ENCODE peak calls at places on chromosome 16, in eight cellular contexts. I is tibial artery, K is cardiac fibroblast, U is transverse colon, F is astrocyte of the cerebellum, P is right lobe of liver, V is colonic mucosa, X is suprapubic skin. A is an unnamed sample.

GRCh38 chr16:22624038-22624656 is 113.5 kb downstream of the NPIPB5 start:
- DNase-seq in I (no peak), K (no peak), U (no peak), F (no peak), P (no peak), V (no peak), X (no peak), A (no peak)

GRCh38 chr16:53753431-53753830 is 49.5 kb downstream of the FTO start:
- DNase-seq in I (no peak), K (no peak), U (no peak), F (no peak), P (no peak), V (no peak), X (no peak), A (no peak)

GRCh38 chr16:53745753-53746258 is 41.9 kb downstream of the FTO start:
- DNase-seq in I (no peak), K (peak; percentile 68), U (no peak), F (no peak), P (no peak), V (no peak), X (no peak), A (no peak)

GRCh38 chr16:74758801-74759200 is 15.8 kb downstream of the FA2H start:
- DNase-seq in I (no peak), K (no peak), U (no peak), F (no peak), P (no peak), V (no peak), X (no peak), A (no peak)

GRCh38 chr16:53502331-53503269 is at the start of gene AKTIP:
- DNase-seq in I (no peak), K (peak; percentile 52), U (peak; percentile 62), F (no peak), P (peak; percentile 50), V (peak; percentile 80), X (peak; percentile 86), A (no peak)

GRCh38 chr16:24562811-24563210 is 23.4 kb downstream of the RBBP6 start:
- DNase-seq in I (no peak), K (no peak), U (no peak), F (no peak), P (no peak), V (no peak), X (no peak), A (no peak)

GRCh38 chr16:55035037-55035436 is 104.4 kb downstream of the IRX5 start:
- DNase-seq in I (no peak), K (peak; percentile 12), U (no peak), F (no peak), P (peak; percentile 39), V (peak; percentile 53), X (peak; percentile 57), A (no peak)

GRCh38 chr16:24980077-24980793 is 34.9 kb downstream of the ARHGAP17 start:
- DNase-seq in I (no peak), K (no peak), U (no peak), F (no peak), P (no peak), V (no peak), X (no peak), A (no peak)

GRCh38 chr16:4902038-4902437 is 34.9 kb downstream of the PPL start:
- DNase-seq in I (no peak), K (no peak), U (no peak), F (no peak), P (no peak), V (no peak), X (no peak), A (no peak)

GRCh38 chr16:86928517-86929148 is 350.3 kb downstream of the FOXL1 start:
- DNase-seq in I (no peak), K (no peak), U (no peak), F (no peak), P (no peak), V (no peak), X (no peak), A (no peak)

GRCh38 chr16:20879175-20880053 is 20.7 kb downstream of the DCUN1D3 start:
- DNase-seq in I (no peak), K (peak; percentile 65), U (no peak), F (no peak), P (no peak), V (no peak), X (no peak), A (no peak)

GRCh38 chr16:59045496-59045895 is 311.4 kb upstream of the GOT2 start:
- DNase-seq in I (no peak), K (no peak), U (no peak), F (no peak), P (no peak), V (no peak), X (no peak), A (no peak)

GRCh38 chr16:17723735-17724134 is 253.0 kb upstream of the XYLT1 start:
- DNase-seq in I (no peak), K (peak; percentile 53), U (no peak), F (no peak), P (no peak), V (no peak), X (no peak), A (no peak)

GRCh38 chr16:21023509-21024202 is 123.1 kb downstream of the LYRM1 start:
- DNase-seq in I (no peak), K (peak; percentile 8), U (peak; percentile 11), F (no peak), P (no peak), V (peak; percentile 24), X (no peak), A (no peak)

GRCh38 chr16:84143784-84144199 is 1.2 kb downstream of the HSDL1 start:
- DNase-seq in I (no peak), K (no peak), U (no peak), F (no peak), P (no peak), V (no peak), X (no peak), A (no peak)

GRCh38 chr16:20683812-20684211 is 13.7 kb downstream of the ACSM1 start:
- DNase-seq in I (no peak), K (no peak), U (no peak), F (no peak), P (no peak), V (no peak), X (no peak), A (no peak)

GRCh38 chr16:8848939-8849391 is 19.8 kb downstream of the CARHSP1 start:
- DNase-seq in I (no peak), K (peak; percentile 82), U (no peak), F (no peak), P (no peak), V (no peak), X (no peak), A (no peak)

GRCh38 chr16:49876716-49877129 is 20.8 kb upstream of the ZNF423 start:
- DNase-seq in I (peak; percentile 45), K (peak; percentile 47), U (peak; percentile 86), F (no peak), P (peak; percentile 49), V (peak; percentile 89), X (peak; percentile 82), A (peak; percentile 89)

GRCh38 chr16:15667091-15667742 is 17.2 kb downstream of the NDE1 start:
- DNase-seq in I (no peak), K (no peak), U (no peak), F (no peak), P (no peak), V (no peak), X (no peak), A (no peak)

GRCh38 chr16:2926660-2927646 is 15.2 kb downstream of the FLYWCH1 start:
- DNase-seq in I (peak; percentile 91), K (peak; percentile 91), U (peak; percentile 92), F (peak; percentile 70), P (peak; percentile 80), V (peak; percentile 93), X (peak; percentile 96), A (peak; percentile 85)

GRCh38 chr16:63289834-63290460 is 1253.7 kb upstream of the CDH8 start:
- DNase-seq in I (peak; percentile 20), K (peak; percentile 8), U (peak; percentile 15), F (peak; percentile 2), P (no peak), V (peak; percentile 38), X (no peak), A (no peak)

GRCh38 chr16:71474864-71475263 is 12.8 kb upstream of the ZNF23 start:
- DNase-seq in I (no peak), K (peak; percentile 92), U (no peak), F (peak; percentile 46), P (no peak), V (no peak), X (no peak), A (no peak)

GRCh38 chr16:55508271-55508921 is 476 bp upstream of the LPCAT2 start:
- DNase-seq in I (peak; percentile 15), K (no peak), U (no peak), F (no peak), P (no peak), V (no peak), X (no peak), A (no peak)

DNA sequence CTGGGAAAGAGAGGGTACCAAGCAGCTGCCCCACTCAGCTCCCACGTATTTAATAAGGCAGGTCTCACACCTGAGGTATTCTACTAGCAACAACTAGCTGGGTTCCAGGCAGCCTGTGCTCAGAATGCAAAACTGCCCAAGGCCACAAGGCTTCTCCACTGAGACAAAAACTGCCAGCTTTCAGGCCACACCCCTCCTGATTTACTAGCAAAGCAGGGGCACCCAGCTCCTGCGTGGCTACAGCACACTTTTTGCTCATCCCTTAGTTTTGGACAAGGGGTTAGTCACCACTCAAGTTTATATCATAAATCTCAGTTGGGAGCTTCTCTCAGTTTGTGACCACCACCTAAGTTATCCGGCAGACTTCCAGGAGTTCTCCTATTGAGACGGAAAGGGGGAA is 494.6 kb downstream of the CDH11 start:
- DNase-seq in I (no peak), K (peak; percentile 5), U (no peak), F (no peak), P (no peak), V (no peak), X (no peak), A (no peak)
- TF ChIP-seq CTCF in I (no peak), K (peak; percentile 8), U (no peak), F (no peak), P (no peak), V (no peak), X (no peak), A (no peak)

GRCh38 chr16:12095275-12096161 is 119.0 kb downstream of the SNX29 start:
- DNase-seq in I (peak; percentile 35), K (peak; percentile 74), U (peak; percentile 70), F (peak; percentile 53), P (peak; percentile 66), V (peak; percentile 66), X (peak; percentile 80), A (no peak)
- TF ChIP-seq CTCF in I (peak; percentile 87), K (peak; percentile 89), U (peak; percentile 92), F (peak; percentile 85), P (peak; percentile 92), V (peak; percentile 88), X (peak; percentile 79), A (peak; percentile 98)

GRCh38 chr16:27973678-27974077 is 89.8 kb downstream of the GSG1L start:
- DNase-seq in I (no peak), K (no peak), U (no peak), F (no peak), P (no peak), V (no peak), X (no peak), A (no peak)
- TF ChIP-seq CTCF in I (no peak), K (no peak), U (no peak), F (no peak), P (no peak), V (no peak), X (no peak), A (peak; percentile 18)

DNA sequence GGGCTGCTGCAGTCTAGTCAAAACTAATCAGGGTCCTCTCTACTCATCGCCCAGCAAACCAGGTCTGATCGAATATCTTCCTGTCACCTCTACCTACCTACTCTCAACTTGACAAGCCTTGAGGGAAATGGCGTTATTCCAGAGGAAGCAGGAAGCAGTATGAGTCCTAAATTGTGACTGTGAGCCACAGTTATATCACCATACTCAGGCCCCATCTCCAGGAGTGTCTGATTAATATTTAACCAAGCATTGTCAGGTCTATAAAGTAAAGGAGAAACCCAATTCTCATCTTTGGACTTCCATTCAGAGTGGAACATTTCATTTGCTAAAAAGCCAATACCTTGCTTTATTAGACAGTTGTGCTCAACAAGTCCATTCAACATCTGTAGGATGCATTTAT is 17.8 kb upstream of the CLEC3A start:
- DNase-seq in I (no peak), K (no peak), U (no peak), F (no peak), P (no peak), V (no peak), X (no peak), A (no peak)
- TF ChIP-seq CTCF in I (no peak), K (no peak), U (no peak), F (no peak), P (no peak), V (no peak), X (no peak), A (no peak)

A was measured in type B pancreatic cell.